ENCODE peak calls at places on chromosome 9, in seven cellular contexts. Z is CD14-positive monocyte; A is iPS-NIHi11; H is NCI-H1417; N is stimulated activated effector memory CD8-positive, alpha-beta T cell treated with anti-CD3 and anti-CD28 coated beads, Interleukin-12 subunit alpha, Interleukin-12 subunit beta, amount 100 ng/mL, for 72 hours; P is amniotic epithelial cell; L is BJ. F is an unnamed sample.

GRCh38 chr9:113906411-113907110 is 30.5 kb downstream of the ZNF618 start:
- DNase-seq in Z (no peak), A (no peak), H (no peak), N (peak; percentile 6), P (no peak), L (no peak), F (peak; percentile 36)

GRCh38 chr9:129351642-129352151 is 173.6 kb upstream of the IER5L start:
- DNase-seq in Z (no peak), A (no peak), H (peak; percentile 80), N (no peak), P (no peak), L (no peak), F (peak; percentile 54)

GRCh38 chr9:1207681-1208080 is 157.5 kb downstream of the DMRT2 start:
- DNase-seq in Z (no peak), A (no peak), H (no peak), N (no peak), P (peak; percentile 1), L (peak; percentile 78), F (no peak)

GRCh38 chr9:93087971-93088655 is 7.9 kb upstream of the CARD19 start:
- DNase-seq in Z (no peak), A (no peak), H (no peak), N (no peak), P (no peak), L (no peak), F (no peak)

GRCh38 chr9:75385236-75385635 is 296.9 kb downstream of the OSTF1 start:
- DNase-seq in Z (no peak), A (no peak), H (no peak), N (no peak), P (no peak), L (no peak), F (no peak)

GRCh38 chr9:13424872-13425271 is 145.4 kb upstream of the MPDZ start:
- DNase-seq in Z (no peak), A (no peak), H (peak; percentile 24), N (no peak), P (no peak), L (no peak), F (no peak)

GRCh38 chr9:116274293-116274692 is 120.7 kb downstream of the PAPPA start:
- DNase-seq in Z (no peak), A (no peak), H (no peak), N (no peak), P (peak; percentile 99), L (no peak), F (peak; percentile 91)

GRCh38 chr9:91075279-91075678 is 273.7 kb downstream of the SYK start:
- DNase-seq in Z (no peak), A (no peak), H (no peak), N (no peak), P (no peak), L (no peak), F (no peak)

GRCh38 chr9:14314424-14314928 is 535 bp upstream of the NFIB start:
- DNase-seq in Z (no peak), A (peak; percentile 72), H (peak; percentile 88), N (no peak), P (peak; percentile 94), L (no peak), F (peak; percentile 64)

GRCh38 chr9:131262327-131263032 is 13.8 kb downstream of the FAM78A start:
- DNase-seq in Z (peak; percentile 35), A (no peak), H (no peak), N (no peak), P (peak; percentile 39), L (no peak), F (peak; percentile 70)

GRCh38 chr9:129225815-129226214 is 47.8 kb upstream of the IER5L start:
- DNase-seq in Z (no peak), A (peak; percentile 84), H (no peak), N (no peak), P (peak; percentile 99), L (peak; percentile 47), F (peak; percentile 94)

GRCh38 chr9:98570663-98571440 is 137.9 kb downstream of the GABBR2 start:
- DNase-seq in Z (no peak), A (peak; percentile 47), H (no peak), N (no peak), P (no peak), L (no peak), F (no peak)

GRCh38 chr9:131254107-131254491 is 22.2 kb downstream of the FAM78A start:
- DNase-seq in Z (peak; percentile 72), A (no peak), H (no peak), N (peak; percentile 49), P (no peak), L (no peak), F (peak; percentile 68)

GRCh38 chr9:79734989-79735779 is 163.4 kb downstream of the TLE4 start:
- DNase-seq in Z (no peak), A (no peak), H (no peak), N (no peak), P (no peak), L (no peak), F (no peak)

GRCh38 chr9:108093773-108094675 is 604.5 kb upstream of the KLF4 start:
- DNase-seq in Z (no peak), A (no peak), H (no peak), N (no peak), P (peak; percentile 7), L (no peak), F (no peak)

GRCh38 chr9:13324988-13325387 is 45.5 kb upstream of the MPDZ start:
- DNase-seq in Z (no peak), A (no peak), H (no peak), N (no peak), P (peak; percentile 31), L (no peak), F (no peak)

GRCh38 chr9:124695280-124695890 is 75.7 kb downstream of the NR6A1 start:
- DNase-seq in Z (no peak), A (no peak), H (no peak), N (no peak), P (peak; percentile 61), L (no peak), F (peak; percentile 70)

GRCh38 chr9:113631811-113632665 is 168.5 kb downstream of the RGS3 start:
- DNase-seq in Z (no peak), A (no peak), H (no peak), N (no peak), P (peak; percentile 39), L (no peak), F (no peak)

GRCh38 chr9:92634712-92635605 is 35.0 kb downstream of the IPPK start:
- DNase-seq in Z (peak; percentile 56), A (peak; percentile 91), H (peak; percentile 72), N (peak; percentile 82), P (peak; percentile 62), L (no peak), F (peak; percentile 77)

GRCh38 chr9:89204811-89205210 is 26.2 kb upstream of the SHC3 start:
- DNase-seq in Z (no peak), A (no peak), H (no peak), N (no peak), P (no peak), L (no peak), F (no peak)

GRCh38 chr9:79759460-79759859 is 187.7 kb downstream of the TLE4 start:
- DNase-seq in Z (no peak), A (no peak), H (no peak), N (no peak), P (no peak), L (no peak), F (no peak)

GRCh38 chr9:5231212-5231611 is at the start of gene INSL4:
- DNase-seq in Z (no peak), A (no peak), H (no peak), N (no peak), P (no peak), L (no peak), F (no peak)

GRCh38 chr9:77386187-77386586 is 208.9 kb downstream of the VPS13A start:
- DNase-seq in Z (no peak), A (no peak), H (no peak), N (no peak), P (peak; percentile 16), L (peak; percentile 51), F (peak; percentile 43)

GRCh38 chr9:88400021-88400420 is 11.8 kb downstream of the SPIN1 start:
- DNase-seq in Z (no peak), A (no peak), H (no peak), N (no peak), P (peak; percentile 94), L (no peak), F (peak; percentile 88)

GRCh38 chr9:76188905-76189304 is 205.3 kb downstream of the RFK start:
- DNase-seq in Z (no peak), A (no peak), H (no peak), N (no peak), P (no peak), L (no peak), F (no peak)

GRCh38 chr9:18611946-18612345 is 138.0 kb downstream of the ADAMTSL1 start:
- DNase-seq in Z (no peak), A (no peak), H (peak; percentile 90), N (no peak), P (no peak), L (no peak), F (no peak)

GRCh38 chr9:76311576-76311975 is 82.7 kb downstream of the RFK start:
- DNase-seq in Z (no peak), A (no peak), H (no peak), N (no peak), P (no peak), L (no peak), F (no peak)

GRCh38 chr9:96009690-96010477 is 134.4 kb downstream of the ERCC6L2 start:
- DNase-seq in Z (no peak), A (no peak), H (no peak), N (peak; percentile 63), P (no peak), L (no peak), F (no peak)

GRCh38 chr9:556199-556598 is 285.3 kb upstream of the DMRT1 start:
- DNase-seq in Z (no peak), A (no peak), H (no peak), N (no peak), P (no peak), L (no peak), F (no peak)

GRCh38 chr9:135516132-135516860 is 4.9 kb upstream of the LCN1 start:
- DNase-seq in Z (no peak), A (no peak), H (no peak), N (no peak), P (no peak), L (no peak), F (no peak)

GRCh38 chr9:137982132-137982666 is 104.6 kb downstream of the CACNA1B start:
- DNase-seq in Z (no peak), A (no peak), H (no peak), N (no peak), P (no peak), L (no peak), F (peak; percentile 3)

GRCh38 chr9:20170122-20170521 is 381.3 kb upstream of the SLC24A2 start:
- DNase-seq in Z (no peak), A (no peak), H (no peak), N (no peak), P (no peak), L (no peak), F (no peak)

GRCh38 chr9:76732341-76732958 is 31.8 kb upstream of the PCA3 start:
- DNase-seq in Z (no peak), A (no peak), H (peak; percentile 10), N (no peak), P (peak; percentile 20), L (no peak), F (no peak)